ENCODE peak calls at places on chromosomes 16 and 17, in five cellular contexts. P is A549, R is HepG2, Z is WTC11, L is K562. T is an unnamed sample.
A peak's percentile ranks its signal among the peaks of the same experiment; 100 is the strongest.

GRCh38 chr17:78130439-78131101 is at the start of gene TMC8:
- DNase-seq in P (no peak), Z (no peak), L (peak; percentile 47), R (peak; percentile 59), T (no peak)

GRCh38 chr17:76640550-76641380 is 2.8 kb downstream of the ST6GALNAC1 start:
- DNase-seq in R (no peak), P (no peak), L (peak; percentile 56), Z (no peak), T (no peak)

GRCh38 chr17:73311428-73311780 is 397 bp downstream of the CDC42EP4 start:
- DNase-seq in L (no peak), P (no peak), R (no peak), Z (no peak), T (no peak)

GRCh38 chr17:61678339-61678738 is 87.3 kb upstream of the NACA2 start:
- DNase-seq in P (no peak), L (no peak), R (no peak), Z (no peak), T (no peak)

GRCh38 chr17:69960755-69961154 is 114.3 kb upstream of the KCNJ16 start:
- DNase-seq in L (no peak), R (no peak), Z (no peak), P (no peak), T (no peak)

GRCh38 chr16:47037396-47037745 is 63.9 kb upstream of the DNAJA2 start:
- DNase-seq in R (no peak), L (peak; percentile 53), Z (peak; percentile 39), P (peak; percentile 62), T (no peak)

GRCh38 chr17:64984776-64985521 is 65.7 kb upstream of the LRRC37A3 start:
- DNase-seq in Z (no peak), R (peak; percentile 58), L (no peak), P (no peak), T (no peak)

GRCh38 chr17:8121531-8122390 is 2.1 kb downstream of the HES7 start:
- DNase-seq in P (peak; percentile 78), R (no peak), L (peak; percentile 71), Z (peak; percentile 90), T (no peak)

GRCh38 chr16:23827245-23827543 is 8.6 kb upstream of the PRKCB start:
- DNase-seq in L (no peak), Z (no peak), P (no peak), R (no peak), T (no peak)

DNA sequence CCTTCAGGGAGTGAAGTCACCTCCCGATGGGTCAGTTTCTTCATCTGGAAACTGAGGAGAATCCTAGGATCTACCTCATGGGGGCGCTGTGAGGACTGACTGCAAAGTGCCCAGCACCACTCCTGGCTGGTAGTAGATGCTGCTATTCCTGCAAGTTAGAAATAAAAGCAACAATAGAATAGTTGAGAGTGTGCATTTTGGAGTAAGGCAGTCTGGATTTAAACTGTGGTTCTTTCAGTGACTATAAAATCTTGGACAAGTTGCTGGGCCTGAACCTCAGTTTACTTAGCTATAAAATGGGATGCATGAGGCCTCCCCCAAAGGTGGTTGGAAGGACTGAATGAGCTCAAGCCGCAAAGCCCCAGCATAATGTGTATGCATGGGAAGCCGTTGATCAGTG is 70.6 kb downstream of the CYB5B start:
- DNase-seq in R (peak; percentile 39), P (no peak), Z (peak; percentile 77), L (peak; percentile 66), T (peak; percentile 29)
- TF ChIP-seq JUN in R (no peak), P (no peak), Z (no peak), L (no peak), T (no peak)

GRCh38 chr17:20026960-20027359 is 17.8 kb downstream of the SPECC1 start:
- DNase-seq in P (no peak), L (no peak), R (no peak), Z (no peak), T (no peak)

GRCh38 chr17:20022701-20023100 is 13.5 kb downstream of the SPECC1 start:
- DNase-seq in R (no peak), L (no peak), Z (no peak), P (no peak), T (no peak)

GRCh38 chr17:20033410-20033809 is 24.3 kb downstream of the SPECC1 start:
- DNase-seq in Z (no peak), R (no peak), L (no peak), P (no peak), T (no peak)

GRCh38 chr17:20032636-20033035 is 23.5 kb downstream of the SPECC1 start:
- DNase-seq in R (no peak), P (no peak), L (no peak), Z (no peak), T (no peak)

GRCh38 chr17:20028436-20028835 is 19.3 kb downstream of the SPECC1 start:
- DNase-seq in P (no peak), Z (no peak), L (no peak), R (no peak), T (no peak)
- TF ChIP-seq JUN in P (no peak), Z (no peak), L (no peak), R (no peak), T (no peak)

GRCh38 chr16:53770641-53771040 is 66.7 kb downstream of the FTO start:
- DNase-seq in L (no peak), R (no peak), Z (no peak), P (no peak), T (no peak)
- TF ChIP-seq JUN in L (no peak), R (no peak), Z (no peak), P (no peak), T (no peak)

GRCh38 chr17:48060249-48060648 is 12.1 kb downstream of the NFE2L1 start:
- DNase-seq in L (no peak), R (no peak), Z (no peak), P (no peak), T (no peak)

GRCh38 chr17:48057626-48058025 is 9.5 kb downstream of the NFE2L1 start:
- DNase-seq in R (no peak), P (no peak), Z (no peak), L (no peak), T (no peak)

GRCh38 chr17:48058393-48059124 is 10.4 kb downstream of the NFE2L1 start:
- DNase-seq in R (no peak), L (no peak), P (no peak), Z (no peak), T (no peak)

GRCh38 chr17:48056879-48057278 is 8.7 kb downstream of the NFE2L1 start:
- DNase-seq in P (no peak), L (no peak), R (no peak), Z (no peak), T (no peak)

DNA sequence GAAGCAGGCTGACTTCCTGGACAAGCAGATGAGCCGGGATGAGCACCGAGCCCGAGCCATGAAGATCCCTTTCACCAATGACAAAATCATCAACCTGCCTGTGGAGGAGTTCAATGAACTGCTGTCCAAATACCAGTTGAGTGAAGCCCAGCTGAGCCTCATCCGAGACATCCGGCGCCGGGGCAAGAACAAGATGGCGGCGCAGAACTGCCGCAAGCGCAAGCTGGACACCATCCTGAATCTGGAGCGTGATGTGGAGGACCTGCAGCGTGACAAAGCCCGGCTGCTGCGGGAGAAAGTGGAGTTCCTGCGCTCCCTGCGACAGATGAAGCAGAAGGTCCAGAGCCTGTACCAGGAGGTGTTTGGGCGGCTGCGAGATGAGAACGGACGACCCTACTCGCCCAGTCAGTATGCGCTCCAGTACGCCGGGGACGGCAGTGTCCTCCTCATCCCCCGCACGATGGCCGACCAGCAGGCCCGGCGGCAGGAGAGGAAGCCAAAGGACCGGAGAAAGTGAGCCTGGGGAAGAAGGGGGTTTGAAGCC is 11.0 kb downstream of the NFE2L1 start:
- DNase-seq in P (no peak), R (no peak), Z (no peak), L (no peak), T (no peak)
- TF ChIP-seq JUN in P (no peak), R (no peak), Z (no peak), L (no peak), T (no peak)

T was measured in H1.